ENCODE peak calls at places on chromosomes 3 and 15, in eight cellular contexts. M is cardiac muscle cell, I is right cardiac atrium, H is fibroblast of lung, Y is tibial artery, W is GM12878, G is lung, A is mesenchymal stem cell. P is an unnamed sample. For H3K4me1, the result is how much of the 10 kb centered on the place peaks cover.

GRCh38 chr3:113234688-113235260 is 23.4 kb downstream of the BOC start:
- DNase-seq in M (no peak), I (peak), H (peak), Y (no peak), W (no peak), G (no peak), A (peak), P (no peak)

GRCh38 chr3:78880588-78881461 is 887.0 kb downstream of the ROBO1 start:
- DNase-seq in M (no peak), I (no peak), H (no peak), Y (no peak), W (no peak), G (no peak), A (no peak), P (no peak)

GRCh38 chr3:143910756-143911155 is 60.9 kb upstream of the DIPK2A start:
- DNase-seq in M (no peak), I (no peak), H (no peak), Y (no peak), W (no peak), G (no peak), A (no peak), P (no peak)

GRCh38 chr15:95975212-95975611 is 355.3 kb upstream of the NR2F2 start:
- DNase-seq in M (no peak), I (no peak), H (no peak), Y (no peak), W (peak), G (no peak), A (no peak), P (no peak)

GRCh38 chr3:28958656-28959055 is 322.2 kb upstream of the RBMS3 start:
- DNase-seq in M (no peak), I (peak), H (no peak), Y (no peak), W (no peak), G (no peak), A (no peak), P (no peak)

GRCh38 chr3:100776097-100776729 is 66.9 kb downstream of the TFG start:
- DNase-seq in M (no peak), I (no peak), H (no peak), Y (no peak), W (no peak), G (no peak), A (no peak), P (no peak)

GRCh38 chr15:65917936-65918335 is 48.6 kb downstream of the RAB11A start:
- DNase-seq in M (no peak), I (no peak), H (no peak), Y (no peak), W (no peak), G (no peak), A (no peak), P (no peak)

GRCh38 chr3:187456268-187456667 is 88.1 kb downstream of the RTP4 start:
- DNase-seq in M (no peak), I (peak), H (peak), Y (peak), W (no peak), G (no peak), A (no peak), P (no peak)

GRCh38 chr3:13009132-13009945 is 63.9 kb downstream of the IQSEC1 start:
- DNase-seq in M (no peak), I (peak), H (no peak), Y (peak), W (no peak), G (peak), A (no peak), P (peak)

GRCh38 chr3:197317250-197317963 is 19.0 kb upstream of the DLG1 start:
- DNase-seq in M (no peak), I (no peak), H (peak), Y (no peak), W (no peak), G (no peak), A (peak), P (no peak)

GRCh38 chr3:173371848-173372487 is 25.6 kb upstream of the NLGN1 start:
- DNase-seq in M (peak), I (peak), H (peak), Y (peak), W (no peak), G (no peak), A (peak), P (no peak)

DNA sequence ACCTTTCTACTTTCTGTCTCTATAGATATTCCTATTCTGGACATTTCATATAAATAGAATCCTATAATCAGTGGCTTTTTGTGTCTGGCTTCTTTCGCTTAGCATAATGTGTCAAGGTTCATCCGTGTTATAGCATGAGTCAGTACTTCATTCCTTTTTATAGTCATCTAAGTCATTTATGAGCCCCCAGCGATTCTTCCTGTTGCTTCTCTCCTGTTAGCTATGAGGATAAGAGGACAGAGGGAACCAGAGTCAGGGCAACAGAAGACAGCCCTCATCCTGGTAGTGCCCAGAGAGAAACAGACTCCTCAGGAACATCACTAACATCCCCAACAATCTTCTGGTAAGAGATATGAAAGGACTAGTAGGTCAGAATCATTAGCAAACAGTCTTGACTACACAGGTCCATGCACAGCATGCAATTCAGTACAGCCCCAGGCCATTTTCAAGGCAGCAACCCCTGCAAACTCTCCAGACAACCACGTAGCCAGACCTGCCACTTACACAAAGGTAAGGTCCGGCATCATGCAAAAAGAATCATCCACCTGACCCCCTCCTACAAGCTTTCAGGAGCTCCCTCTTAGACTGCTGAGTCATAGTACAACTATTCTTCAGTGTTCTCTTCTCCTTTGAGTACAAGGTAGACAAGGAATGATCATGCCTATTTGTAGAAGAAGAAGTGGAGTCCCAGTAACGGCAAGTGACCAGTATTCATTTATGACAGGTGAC is 91.5 kb downstream of the MYLK start:
- DNase-seq in M (no peak), I (no peak), H (peak), Y (no peak), W (no peak), G (no peak), A (peak), P (no peak)
- H3K27ac ChIP-seq in M (no peak), I (no peak), H (no peak), Y (no peak), W (no peak), G (no peak), A (peak), P (no peak)

GRCh38 chr15:98970799-98971198 is 36.8 kb downstream of the PGPEP1L start:
- DNase-seq in M (no peak), I (no peak), H (no peak), Y (no peak), W (no peak), G (no peak), A (no peak), P (no peak)

GRCh38 chr15:98967096-98967495 is 40.5 kb downstream of the PGPEP1L start:
- DNase-seq in M (no peak), I (no peak), H (no peak), Y (no peak), W (no peak), G (no peak), A (no peak), P (no peak)

GRCh38 chr15:98967916-98968315 is 39.7 kb downstream of the PGPEP1L start:
- DNase-seq in M (no peak), I (no peak), H (no peak), Y (no peak), W (no peak), G (no peak), A (no peak), P (no peak)

GRCh38 chr15:98968576-98968975 is 39.0 kb downstream of the PGPEP1L start:
- DNase-seq in M (no peak), I (no peak), H (no peak), Y (no peak), W (no peak), G (no peak), A (no peak), P (no peak)

GRCh38 chr15:98969126-98969735 is 38.4 kb downstream of the PGPEP1L start:
- DNase-seq in M (no peak), I (no peak), H (no peak), Y (no peak), W (no peak), G (no peak), A (no peak), P (no peak)
- H3K4me1 ChIP-seq in M (under half), I (under half), H (under half), Y (under half), W (under half), G (under half), A (under half), P (under half)

GRCh38 chr3:30698549-30698948 is 92.1 kb downstream of the TGFBR2 start:
- DNase-seq in M (no peak), I (no peak), H (no peak), Y (no peak), W (no peak), G (no peak), A (no peak), P (no peak)

GRCh38 chr3:30696901-30697300 is 90.5 kb downstream of the TGFBR2 start:
- DNase-seq in M (no peak), I (no peak), H (no peak), Y (no peak), W (no peak), G (no peak), A (no peak), P (no peak)

GRCh38 chr3:30694668-30695067 is 88.3 kb downstream of the TGFBR2 start:
- DNase-seq in M (no peak), I (no peak), H (no peak), Y (no peak), W (no peak), G (no peak), A (no peak), P (no peak)

GRCh38 chr3:30695302-30696061 is 89.1 kb downstream of the TGFBR2 start:
- DNase-seq in M (no peak), I (no peak), H (no peak), Y (no peak), W (no peak), G (no peak), A (no peak), P (no peak)

DNA sequence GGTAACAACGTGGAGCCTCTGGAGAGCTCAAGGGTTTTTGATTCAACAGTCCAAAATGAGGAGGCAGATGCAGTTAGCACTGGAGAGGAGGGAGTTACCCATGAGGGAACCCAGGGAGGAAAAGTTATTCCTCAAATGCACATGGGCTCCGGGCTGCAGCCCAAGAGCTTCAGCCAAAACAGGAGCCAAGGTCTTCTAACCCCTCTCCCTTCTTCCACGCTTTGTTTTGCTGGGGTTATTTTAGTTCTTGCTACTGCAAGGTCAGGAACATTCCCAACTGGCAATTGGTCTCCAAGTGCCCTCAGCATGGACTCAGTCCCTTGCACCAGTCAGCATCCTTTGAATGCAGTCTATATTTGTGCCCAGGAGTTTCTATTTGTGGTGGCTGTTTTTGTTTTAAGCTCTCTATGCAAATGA is 90.0 kb downstream of the TGFBR2 start:
- DNase-seq in M (peak), I (peak), H (no peak), Y (no peak), W (no peak), G (no peak), A (no peak), P (no peak)
- H3K27ac ChIP-seq in M (no peak), I (peak), H (no peak), Y (no peak), W (no peak), G (no peak), A (no peak), P (no peak)

GRCh38 chr3:66484106-66484857 is 16.5 kb downstream of the LRIG1 start:
- DNase-seq in M (no peak), I (no peak), H (no peak), Y (no peak), W (no peak), G (no peak), A (no peak), P (no peak)

GRCh38 chr3:66483006-66483928 is 17.6 kb downstream of the LRIG1 start:
- DNase-seq in M (no peak), I (peak), H (peak), Y (peak), W (no peak), G (no peak), A (peak), P (peak)

GRCh38 chr3:66480666-66481065 is 20.2 kb downstream of the LRIG1 start:
- DNase-seq in M (no peak), I (no peak), H (peak), Y (no peak), W (peak), G (no peak), A (peak), P (no peak)

GRCh38 chr3:66481071-66482001 is 19.5 kb downstream of the LRIG1 start:
- DNase-seq in M (no peak), I (no peak), H (peak), Y (no peak), W (no peak), G (no peak), A (peak), P (no peak)

DNA sequence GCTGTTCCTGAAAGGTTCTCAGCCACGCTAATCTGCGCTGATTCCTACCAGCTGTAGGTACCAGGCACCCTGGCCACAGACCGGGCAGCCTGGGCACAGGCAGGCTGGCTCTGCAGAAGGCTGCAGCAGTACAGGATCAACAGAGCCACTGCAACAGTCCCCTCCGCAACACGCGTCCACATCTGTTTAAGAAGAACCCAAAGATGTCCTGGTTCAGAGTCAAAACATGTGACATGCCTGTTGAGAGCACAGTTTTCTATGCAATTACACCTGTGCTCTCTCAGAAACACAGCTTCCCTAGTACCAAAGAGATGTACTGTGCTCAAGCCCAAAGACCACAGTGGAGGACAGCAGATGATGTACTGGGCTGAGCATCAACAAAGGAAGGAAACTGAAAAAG is 18.8 kb downstream of the LRIG1 start:
- DNase-seq in M (no peak), I (no peak), H (no peak), Y (no peak), W (no peak), G (no peak), A (no peak), P (no peak)
- H3K4me1 ChIP-seq in M (half or more), I (under half), H (under half), Y (half or more), W (under half), G (half or more), A (under half), P (under half)

DNA sequence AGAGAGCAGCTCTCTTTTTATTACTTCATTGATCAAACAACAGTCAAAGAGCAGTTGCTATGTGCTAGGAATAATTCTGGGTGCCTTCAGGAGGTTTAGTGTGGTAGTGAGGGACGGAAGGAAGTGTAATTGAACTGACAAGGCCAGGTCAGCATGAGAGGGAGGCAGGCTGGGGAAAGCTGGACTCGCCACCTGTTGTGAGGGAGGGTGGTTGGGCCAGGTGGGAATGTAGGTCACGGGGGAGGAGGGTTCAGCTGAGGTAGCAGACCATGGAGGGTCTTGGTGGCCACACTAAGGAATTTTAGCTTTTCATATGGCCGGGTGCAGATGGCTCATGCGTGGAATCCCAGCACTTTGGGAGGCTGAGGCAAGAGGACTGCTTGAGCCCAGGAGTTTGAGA is 1.5 kb upstream of the MAP6D1 start:
- DNase-seq in M (no peak), I (no peak), H (no peak), Y (no peak), W (no peak), G (no peak), A (no peak), P (no peak)
- H3K27ac ChIP-seq in M (no peak), I (no peak), H (no peak), Y (no peak), W (no peak), G (no peak), A (no peak), P (no peak)

GRCh38 chr3:193813506-193813850 is 220.5 kb downstream of the OPA1 start:
- DNase-seq in M (no peak), I (no peak), H (no peak), Y (no peak), W (no peak), G (no peak), A (no peak), P (no peak)

GRCh38 chr3:193815246-193816027 is 222.4 kb downstream of the OPA1 start:
- DNase-seq in M (no peak), I (peak), H (no peak), Y (no peak), W (no peak), G (no peak), A (no peak), P (no peak)

GRCh38 chr3:193816028-193816395 is 223.0 kb downstream of the OPA1 start:
- DNase-seq in M (no peak), I (peak), H (no peak), Y (no peak), W (no peak), G (no peak), A (no peak), P (no peak)

GRCh38 chr3:193812791-193813505 is 219.9 kb downstream of the OPA1 start:
- DNase-seq in M (no peak), I (peak), H (no peak), Y (no peak), W (no peak), G (no peak), A (no peak), P (no peak)

DNA sequence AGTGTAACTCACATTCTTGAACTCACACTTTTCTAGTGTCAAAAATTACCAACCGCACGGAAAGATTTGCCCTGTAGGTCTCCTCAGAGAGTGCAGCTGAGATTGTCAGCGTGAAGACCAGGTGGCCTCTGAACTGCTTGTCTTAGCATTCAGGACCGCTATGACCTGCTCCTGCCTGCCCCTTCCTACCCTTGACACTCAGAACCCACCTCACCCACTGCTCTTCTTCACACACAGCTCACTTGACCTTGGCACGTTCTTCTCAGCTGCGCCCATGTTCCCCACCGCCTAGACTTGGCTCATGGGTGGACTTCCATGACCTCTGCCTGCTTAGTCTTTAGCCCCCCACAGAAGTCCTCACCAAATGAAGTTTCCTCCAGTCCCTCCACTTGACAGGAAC is 221.2 kb downstream of the OPA1 start:
- DNase-seq in M (no peak), I (peak), H (no peak), Y (no peak), W (no peak), G (no peak), A (no peak), P (no peak)
- H3K4me1 ChIP-seq in M (under half), I (under half), H (under half), Y (under half), W (under half), G (under half), A (under half), P (under half)

DNA sequence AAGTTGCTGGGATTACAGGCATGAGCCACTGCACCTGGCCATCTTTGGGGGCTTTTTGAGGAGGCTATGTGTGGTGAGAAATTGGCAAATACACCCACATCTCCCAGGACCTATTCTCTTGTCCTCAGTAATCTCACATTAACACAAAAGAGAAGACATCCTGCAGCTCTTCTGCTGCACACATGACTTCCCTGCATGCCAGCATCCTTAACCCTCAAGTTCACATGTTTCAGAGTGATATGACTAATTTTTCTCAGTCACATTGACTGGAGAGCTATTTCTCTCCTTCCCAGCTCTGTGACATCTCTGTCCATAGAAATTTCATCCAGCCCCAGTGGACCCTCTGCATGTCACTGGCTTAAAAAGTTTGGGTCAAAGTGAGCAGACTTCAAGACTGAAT is 1.9 kb upstream of the SKIC8 start:
- DNase-seq in M (no peak), I (no peak), H (no peak), Y (no peak), W (peak), G (no peak), A (peak), P (no peak)
- H3K27ac ChIP-seq in M (no peak), I (no peak), H (no peak), Y (no peak), W (peak), G (no peak), A (peak), P (no peak)

DNA sequence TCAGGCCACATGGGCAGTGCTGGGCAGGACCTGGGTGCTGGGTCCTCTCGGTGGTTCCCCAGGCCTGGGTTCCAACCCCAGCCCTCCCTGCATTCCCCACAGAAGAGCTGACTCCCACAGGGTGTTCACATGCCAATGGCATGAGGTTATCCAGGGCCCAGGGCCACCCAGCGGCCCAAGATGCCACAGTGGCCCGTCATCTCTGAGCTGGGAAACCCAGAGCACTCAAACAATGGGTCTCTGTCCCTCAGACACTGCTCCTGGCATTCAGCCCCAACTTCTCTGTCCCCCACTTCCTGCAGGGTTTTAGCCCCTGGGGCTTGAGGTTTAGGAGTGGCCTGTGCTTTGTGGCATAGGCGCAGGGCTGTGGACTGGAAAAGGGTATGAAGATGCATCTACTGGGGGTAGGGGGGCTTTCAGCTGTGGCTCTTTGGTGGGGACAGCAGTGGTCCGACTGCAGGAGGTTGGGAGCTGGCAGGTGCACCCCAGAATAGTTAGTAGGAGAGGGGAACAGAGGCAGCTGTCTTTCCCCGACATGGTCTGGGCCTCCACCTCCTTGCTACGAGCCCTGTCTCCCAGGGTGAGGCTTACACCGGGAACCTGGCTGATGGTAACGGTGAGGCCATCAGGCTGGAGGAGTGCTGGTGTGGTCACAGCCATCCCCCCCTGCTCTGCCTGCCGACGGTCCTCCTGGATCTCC is 1.7 kb downstream of the CCDC9B start:
- DNase-seq in M (no peak), I (peak), H (peak), Y (no peak), W (no peak), G (no peak), A (peak), P (no peak)
- H3K4me1 ChIP-seq in M (under half), I (under half), H (under half), Y (half or more), W (under half), G (under half), A (half or more), P (under half)

GRCh38 chr15:51424780-51425179 is 83.3 kb downstream of the GLDN start:
- DNase-seq in M (no peak), I (no peak), H (no peak), Y (no peak), W (no peak), G (no peak), A (no peak), P (no peak)
- H3K27ac ChIP-seq in M (no peak), I (no peak), H (no peak), Y (no peak), W (no peak), G (no peak), A (no peak), P (no peak)

P was measured in CD8-positive, alpha-beta T cell.